ENCODE peak calls at places on chromosomes 1 and 21, in four cellular contexts. One of them, this sample, is unnamed.

GRCh38 chr1:198496216-198497143 is 44.0 kb downstream of the ATP6V1G3 start:
- DNase-seq in cardiac muscle cell: no peak
- DNase-seq in choroid plexus epithelial cell: peak; percentile 58
- DNase-seq in GM06990: no peak
- DNase-seq in this sample: peak; percentile 96

GRCh38 chr21:29678616-29679015 is 261.2 kb downstream of the GRIK1 start:
- DNase-seq in cardiac muscle cell: no peak
- DNase-seq in choroid plexus epithelial cell: peak; percentile 94
- DNase-seq in GM06990: no peak
- DNase-seq in this sample: no peak

GRCh38 chr21:30979054-30979453 is 59.2 kb downstream of the KRTAP19-8 start:
- DNase-seq in cardiac muscle cell: no peak
- DNase-seq in choroid plexus epithelial cell: no peak
- DNase-seq in GM06990: peak; percentile 7
- DNase-seq in this sample: no peak

GRCh38 chr1:84300501-84300900 is 1.0 kb upstream of the SAMD13 start:
- DNase-seq in cardiac muscle cell: no peak
- DNase-seq in choroid plexus epithelial cell: no peak
- DNase-seq in GM06990: no peak
- DNase-seq in this sample: no peak

GRCh38 chr1:118783095-118783758 is 204.9 kb downstream of the TBX15 start:
- DNase-seq in cardiac muscle cell: no peak
- DNase-seq in choroid plexus epithelial cell: peak; percentile 14
- DNase-seq in GM06990: no peak
- DNase-seq in this sample: no peak

GRCh38 chr1:9244501-9245229 is 10.1 kb downstream of the H6PD start:
- DNase-seq in cardiac muscle cell: no peak
- DNase-seq in choroid plexus epithelial cell: peak; percentile 83
- DNase-seq in GM06990: no peak
- DNase-seq in this sample: no peak

GRCh38 chr1:77832889-77833288 is 53.4 kb downstream of the MIGA1 start:
- DNase-seq in cardiac muscle cell: no peak
- DNase-seq in choroid plexus epithelial cell: peak; percentile 98
- DNase-seq in GM06990: no peak
- DNase-seq in this sample: peak; percentile 49

GRCh38 chr1:151985768-151986167 is 7.9 kb downstream of the S100A10 start:
- DNase-seq in cardiac muscle cell: no peak
- DNase-seq in choroid plexus epithelial cell: no peak
- DNase-seq in GM06990: no peak
- DNase-seq in this sample: no peak

GRCh38 chr21:34526618-34527290 is 14.7 kb upstream of the KCNE1 start:
- DNase-seq in cardiac muscle cell: peak; percentile 91
- DNase-seq in choroid plexus epithelial cell: peak; percentile 100
- DNase-seq in GM06990: no peak
- DNase-seq in this sample: peak; percentile 93

DNA sequence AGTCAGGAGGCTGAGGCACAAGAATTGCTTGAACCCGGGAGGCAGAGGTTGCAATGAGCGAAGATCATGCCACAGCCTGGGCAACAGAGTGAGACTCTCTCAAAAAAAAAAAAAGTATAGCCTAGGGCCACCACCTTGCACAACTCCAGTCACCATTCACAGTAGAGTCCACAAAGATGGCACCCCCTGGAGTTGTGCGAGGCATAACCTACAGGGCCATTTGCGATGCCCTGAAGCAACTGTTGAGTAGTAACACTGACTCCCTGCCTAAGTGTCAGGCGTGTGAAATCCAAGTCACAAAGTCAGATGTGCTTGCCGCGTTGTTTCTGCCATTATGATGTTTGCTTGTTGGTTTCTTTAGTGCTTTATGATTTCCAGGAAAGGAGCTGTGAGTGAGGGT is 29.7 kb downstream of the FHAD1 start:
- DNase-seq in cardiac muscle cell: no peak
- DNase-seq in choroid plexus epithelial cell: no peak
- DNase-seq in GM06990: no peak
- DNase-seq in this sample: no peak
- H3K4me3 ChIP-seq in cardiac muscle cell: no peak overlapping the region
- H3K4me3 ChIP-seq in choroid plexus epithelial cell: no peak overlapping the region
- H3K4me3 ChIP-seq in GM06990: no peak overlapping the region
- H3K4me3 ChIP-seq in this sample: no peak overlapping the region

DNA sequence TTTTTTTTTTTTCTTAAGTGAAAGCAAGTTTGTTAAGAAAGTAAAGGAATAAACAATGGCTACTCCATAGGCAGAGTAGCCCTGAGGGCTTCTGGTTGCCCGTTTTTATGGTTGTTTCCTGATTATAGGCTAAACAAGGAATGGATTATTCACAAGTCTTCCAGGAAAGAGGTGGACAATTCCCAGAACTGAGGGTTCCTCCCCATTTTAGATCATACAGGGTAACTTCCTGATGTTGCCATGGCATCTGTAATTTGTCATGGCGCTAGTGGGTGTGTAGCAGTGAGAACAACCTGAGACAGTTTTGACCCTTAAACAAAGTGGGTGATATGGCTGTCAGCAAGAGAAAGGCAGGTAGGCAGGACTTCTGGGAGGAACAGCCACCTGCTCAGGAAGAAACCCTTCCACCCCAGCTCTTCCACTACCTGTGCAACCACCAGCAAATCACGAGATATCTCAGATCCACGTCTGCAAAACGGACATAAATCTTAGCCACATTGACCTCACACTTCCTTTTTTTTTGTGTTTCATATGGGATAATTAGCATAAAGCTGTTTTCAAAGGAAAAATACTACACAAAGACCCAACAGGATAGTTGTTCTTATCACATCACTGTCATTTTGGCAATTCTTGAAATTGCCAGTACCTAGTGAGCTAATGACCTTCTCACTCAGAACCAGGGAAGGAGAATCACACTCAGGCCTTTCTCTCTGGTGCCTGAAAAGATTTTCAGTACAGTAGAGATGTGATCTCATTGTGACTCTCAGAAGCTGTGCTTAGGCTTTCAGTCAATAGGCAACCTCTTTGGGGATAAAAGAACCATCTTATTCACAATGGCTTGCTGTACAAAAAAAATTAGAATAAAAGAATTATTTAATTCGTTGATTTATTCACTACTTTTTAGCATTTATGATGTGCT is 34.9 kb upstream of the DUSP10 start:
- DNase-seq in cardiac muscle cell: no peak
- DNase-seq in choroid plexus epithelial cell: no peak
- DNase-seq in GM06990: peak; percentile 73
- DNase-seq in this sample: no peak
- H3K4me3 ChIP-seq in cardiac muscle cell: no peak overlapping the region
- H3K4me3 ChIP-seq in choroid plexus epithelial cell: no peak overlapping the region
- H3K4me3 ChIP-seq in GM06990: peak overlapping the region; percentile 33
- H3K4me3 ChIP-seq in this sample: no peak overlapping the region

DNA sequence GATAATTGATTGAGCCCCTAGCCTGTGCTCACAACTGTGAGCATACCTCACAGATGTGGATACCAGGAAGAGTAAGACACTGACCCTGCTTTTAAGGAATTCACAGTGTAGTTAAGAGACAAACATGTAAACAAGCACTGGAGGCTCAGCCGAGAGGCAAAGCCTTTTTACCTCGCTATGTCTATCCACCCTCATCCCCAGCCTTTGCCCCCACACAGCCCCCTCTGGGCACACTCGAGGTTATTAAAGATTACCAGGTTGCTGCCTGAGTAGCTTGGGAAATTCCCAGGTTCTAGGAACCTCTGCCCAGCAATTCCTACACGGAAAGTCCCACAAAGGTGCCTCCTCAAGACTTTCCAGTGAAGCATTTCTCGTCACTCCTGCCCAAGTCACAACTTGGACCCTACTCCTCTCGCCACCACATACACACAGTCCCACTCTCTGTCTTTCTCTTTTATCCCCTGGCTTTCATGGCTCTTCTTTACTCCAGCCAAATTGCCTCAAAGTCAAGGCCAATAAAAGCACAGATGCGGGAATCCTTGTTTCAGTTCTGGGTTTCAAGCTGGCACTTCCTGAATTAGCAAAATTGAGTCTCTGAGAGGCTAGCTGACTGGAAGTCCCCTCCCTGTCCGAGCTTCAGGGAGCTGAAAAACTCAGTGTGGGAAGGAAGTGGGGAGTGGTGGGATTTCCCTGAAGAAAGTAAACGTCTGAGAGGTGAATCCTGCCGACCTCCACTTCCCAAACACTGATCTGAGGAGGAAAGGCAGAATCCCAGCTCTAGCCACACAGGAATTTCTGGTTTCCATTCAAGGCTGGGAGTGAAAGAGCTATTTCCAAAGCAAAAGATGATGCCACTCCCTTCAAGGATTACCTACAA is 7.6 kb downstream of the DENND2D start:
- DNase-seq in cardiac muscle cell: no peak
- DNase-seq in choroid plexus epithelial cell: peak; percentile 16
- DNase-seq in GM06990: peak; percentile 49
- DNase-seq in this sample: no peak
- H3K4me3 ChIP-seq in cardiac muscle cell: no peak overlapping the region
- H3K4me3 ChIP-seq in choroid plexus epithelial cell: no peak overlapping the region
- H3K4me3 ChIP-seq in GM06990: no peak overlapping the region
- H3K4me3 ChIP-seq in this sample: no peak overlapping the region

GRCh38 chr1:225776294-225776693 is 1.3 kb upstream of the SRP9 start:
- DNase-seq in cardiac muscle cell: no peak
- DNase-seq in choroid plexus epithelial cell: no peak
- DNase-seq in GM06990: no peak
- DNase-seq in this sample: no peak
- H3K4me3 ChIP-seq in cardiac muscle cell: no peak overlapping the region
- H3K4me3 ChIP-seq in choroid plexus epithelial cell: no peak overlapping the region
- H3K4me3 ChIP-seq in GM06990: no peak overlapping the region
- H3K4me3 ChIP-seq in this sample: no peak overlapping the region

GRCh38 chr1:17671314-17671705 is 83.8 kb upstream of the ACTL8 start:
- DNase-seq in cardiac muscle cell: no peak
- DNase-seq in choroid plexus epithelial cell: no peak
- DNase-seq in GM06990: no peak
- DNase-seq in this sample: no peak
- H3K4me3 ChIP-seq in cardiac muscle cell: no peak overlapping the region
- H3K4me3 ChIP-seq in choroid plexus epithelial cell: no peak overlapping the region
- H3K4me3 ChIP-seq in GM06990: no peak overlapping the region
- H3K4me3 ChIP-seq in this sample: no peak overlapping the region

GRCh38 chr1:38940339-38941047 is 1.1 kb downstream of the RHBDL2 start:
- DNase-seq in cardiac muscle cell: no peak
- DNase-seq in choroid plexus epithelial cell: no peak
- DNase-seq in GM06990: no peak
- DNase-seq in this sample: no peak

GRCh38 chr1:38938722-38939260 is 2.8 kb downstream of the RHBDL2 start:
- DNase-seq in cardiac muscle cell: no peak
- DNase-seq in choroid plexus epithelial cell: no peak
- DNase-seq in GM06990: no peak
- DNase-seq in this sample: no peak

GRCh38 chr1:38941093-38941492 is 537 bp downstream of the RHBDL2 start:
- DNase-seq in cardiac muscle cell: no peak
- DNase-seq in choroid plexus epithelial cell: no peak
- DNase-seq in GM06990: no peak
- DNase-seq in this sample: no peak

GRCh38 chr1:38942664-38943428 is 1.2 kb upstream of the RHBDL2 start:
- DNase-seq in cardiac muscle cell: no peak
- DNase-seq in choroid plexus epithelial cell: no peak
- DNase-seq in GM06990: no peak
- DNase-seq in this sample: no peak

DNA sequence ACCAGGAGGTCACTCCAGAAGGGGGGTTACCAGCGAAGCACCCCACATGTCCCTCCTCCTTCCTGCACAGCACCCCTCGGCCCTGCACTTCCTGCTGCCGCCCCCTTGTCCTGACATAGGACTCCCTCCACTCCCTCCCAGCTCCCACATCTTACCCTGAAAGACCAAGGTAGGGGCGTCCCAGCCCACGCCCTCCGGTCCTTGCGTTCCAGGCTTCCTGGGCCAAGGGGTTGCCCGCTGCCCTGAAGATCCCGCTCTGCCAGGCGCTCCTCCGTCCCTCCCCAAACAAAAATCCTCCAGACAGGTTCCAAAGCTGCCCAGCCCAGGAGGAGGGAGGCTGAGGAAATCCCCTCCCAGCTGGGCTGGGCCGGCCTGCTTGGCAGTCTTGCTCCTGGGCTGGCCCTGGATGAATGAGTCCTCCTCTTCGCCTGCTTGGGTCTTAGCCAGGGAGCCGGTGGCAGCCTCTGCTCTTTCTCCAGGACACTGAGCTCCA is at the start of gene RHBDL2:
- DNase-seq in cardiac muscle cell: no peak
- DNase-seq in choroid plexus epithelial cell: peak; percentile 48
- DNase-seq in GM06990: no peak
- DNase-seq in this sample: peak; percentile 87
- H3K4me3 ChIP-seq in cardiac muscle cell: no peak within 1 kb of the TSS
- H3K4me3 ChIP-seq in choroid plexus epithelial cell: peak within 1 kb of the TSS; percentile 51
- H3K4me3 ChIP-seq in GM06990: no peak within 1 kb of the TSS
- H3K4me3 ChIP-seq in this sample: peak within 1 kb of the TSS; percentile 57

This sample was measured in MG63.